ENCODE peak calls at places on chromosomes 11 and 22, in seven cellular contexts. T, J, M, W, X, N and P are unnamed samples. For H3K4me1, the result is how much of the 10 kb centered on the place peaks cover.

GRCh38 chr11:30914143-30914762 is 328.1 kb upstream of the MPPED2 start:
- DNase-seq in N (peak), J (peak), M (no peak), T (peak), W (peak), X (peak), P (no peak)

GRCh38 chr11:75434886-75435570 is 2.0 kb upstream of the KLHL35 start:
- DNase-seq in W (no peak), X (no peak), T (no peak), N (no peak), J (no peak), M (no peak), P (no peak)

GRCh38 chr11:127493330-127493729 is 492.8 kb upstream of the KIRREL3 start:
- DNase-seq in T (peak), N (no peak), W (peak), X (no peak), M (no peak), J (peak), P (no peak)

GRCh38 chr22:41672780-41673509 is 15.7 kb downstream of the SNU13 start:
- DNase-seq in M (no peak), W (peak), J (no peak), N (no peak), X (no peak), T (no peak), P (no peak)

GRCh38 chr11:83249972-83250593 is 36.1 kb downstream of the CCDC90B start:
- DNase-seq in T (peak), M (no peak), N (no peak), J (peak), W (peak), X (no peak), P (no peak)

GRCh38 chr11:65182258-65183170 is 786 bp downstream of the CAPN1 start:
- DNase-seq in T (peak), W (peak), M (no peak), N (peak), J (peak), X (peak), P (no peak)

GRCh38 chr22:25159028-25159427 is 40.6 kb upstream of the CRYBB3 start:
- DNase-seq in J (peak), T (no peak), N (no peak), M (no peak), W (no peak), X (no peak), P (no peak)

GRCh38 chr22:40116496-40117200 is 61.1 kb upstream of the TNRC6B start:
- DNase-seq in X (no peak), N (no peak), W (no peak), T (no peak), J (no peak), M (peak), P (peak)

GRCh38 chr11:5367461-5368074 is 16.0 kb upstream of the OR51M1 start:
- DNase-seq in T (peak), J (peak), N (no peak), X (no peak), W (no peak), M (no peak), P (no peak)

GRCh38 chr11:128018692-128019091 is 568.7 kb downstream of the ETS1 start:
- DNase-seq in W (no peak), J (no peak), M (no peak), X (no peak), T (no peak), N (no peak), P (no peak)

GRCh38 chr11:95790123-95790932 is at the start of gene CEP57:
- DNase-seq in J (peak), W (peak), M (peak), T (peak), X (peak), N (peak), P (peak)

GRCh38 chr11:129204439-129204838 is 12.3 kb upstream of the ARHGAP32 start:
- DNase-seq in T (no peak), N (no peak), J (no peak), M (no peak), W (no peak), X (no peak), P (no peak)

GRCh38 chr11:45818961-45819605 is 14.1 kb downstream of the SLC35C1 start:
- DNase-seq in X (no peak), W (no peak), N (peak), T (no peak), J (no peak), M (no peak), P (no peak)

GRCh38 chr11:113481226-113481625 is 6.0 kb upstream of the DRD2 start:
- DNase-seq in W (no peak), J (no peak), M (no peak), T (no peak), N (no peak), X (no peak), P (no peak)

GRCh38 chr22:49517211-49517610 is 310.5 kb downstream of the BRD1 start:
- DNase-seq in N (no peak), J (no peak), W (no peak), M (no peak), X (no peak), T (no peak), P (no peak)

GRCh38 chr22:24543068-24543675 is 11.8 kb downstream of the GUCD1 start:
- DNase-seq in M (no peak), T (no peak), X (no peak), J (no peak), W (no peak), N (no peak), P (no peak)

GRCh38 chr22:36184433-36185035 is 17.1 kb downstream of the APOL4 start:
- DNase-seq in J (peak), X (no peak), T (peak), W (no peak), N (no peak), M (no peak), P (no peak)

GRCh38 chr22:23718371-23719165 is 27.8 kb downstream of the RGL4 start:
- DNase-seq in T (no peak), J (no peak), M (no peak), W (no peak), N (no peak), X (peak), P (no peak)

GRCh38 chr22:24153353-24153752 is 27.9 kb upstream of the SUSD2 start:
- DNase-seq in T (no peak), M (peak), J (peak), N (no peak), X (no peak), W (peak), P (peak)

GRCh38 chr22:23691748-23692423 is 1.1 kb downstream of the RGL4 start:
- DNase-seq in N (no peak), W (no peak), M (no peak), T (no peak), X (no peak), J (no peak), P (no peak)

GRCh38 chr11:78256962-78257361 is 68.2 kb downstream of the USP35 start:
- DNase-seq in J (peak), M (no peak), W (peak), X (peak), T (peak), N (peak), P (no peak)

GRCh38 chr11:33730716-33731115 is 5.5 kb downstream of the CD59 start:
- DNase-seq in W (no peak), T (no peak), N (no peak), J (no peak), X (no peak), M (no peak), P (no peak)

GRCh38 chr11:102560555-102561011 is 30.0 kb upstream of the MMP7 start:
- DNase-seq in J (peak), M (no peak), T (peak), N (no peak), X (no peak), W (no peak), P (peak)

GRCh38 chr11:93904711-93905110 is 54.3 kb upstream of the VSTM5 start:
- DNase-seq in J (no peak), M (no peak), T (no peak), N (no peak), X (no peak), W (no peak), P (no peak)

GRCh38 chr11:27294654-27295053 is 68.4 kb downstream of the CCDC34 start:
- DNase-seq in J (no peak), W (peak), N (no peak), X (peak), M (no peak), T (no peak), P (no peak)

GRCh38 chr22:49910229-49911155 is 7.7 kb downstream of the ALG12 start:
- DNase-seq in J (no peak), W (no peak), X (no peak), N (peak), T (no peak), M (no peak), P (peak)

GRCh38 chr11:125270711-125271110 is 106.2 kb downstream of the PKNOX2 start:
- DNase-seq in J (peak), T (peak), X (no peak), N (no peak), W (no peak), M (no peak), P (no peak)

GRCh38 chr22:50720301-50720845 is 17.6 kb upstream of the ACR start:
- DNase-seq in T (no peak), M (no peak), X (no peak), W (peak), N (no peak), J (peak), P (no peak)

GRCh38 chr11:86152006-86152862 is 83.3 kb upstream of the PICALM start:
- DNase-seq in M (no peak), N (no peak), J (peak), X (no peak), T (no peak), W (no peak), P (no peak)

GRCh38 chr11:64095286-64095825 is 59.6 kb downstream of the FLRT1 start:
- DNase-seq in J (no peak), X (no peak), W (no peak), T (peak), N (no peak), M (no peak), P (no peak)

GRCh38 chr11:113538801-113539200 is 63.6 kb upstream of the DRD2 start:
- DNase-seq in J (no peak), W (no peak), M (no peak), T (no peak), N (no peak), X (no peak), P (no peak)

DNA sequence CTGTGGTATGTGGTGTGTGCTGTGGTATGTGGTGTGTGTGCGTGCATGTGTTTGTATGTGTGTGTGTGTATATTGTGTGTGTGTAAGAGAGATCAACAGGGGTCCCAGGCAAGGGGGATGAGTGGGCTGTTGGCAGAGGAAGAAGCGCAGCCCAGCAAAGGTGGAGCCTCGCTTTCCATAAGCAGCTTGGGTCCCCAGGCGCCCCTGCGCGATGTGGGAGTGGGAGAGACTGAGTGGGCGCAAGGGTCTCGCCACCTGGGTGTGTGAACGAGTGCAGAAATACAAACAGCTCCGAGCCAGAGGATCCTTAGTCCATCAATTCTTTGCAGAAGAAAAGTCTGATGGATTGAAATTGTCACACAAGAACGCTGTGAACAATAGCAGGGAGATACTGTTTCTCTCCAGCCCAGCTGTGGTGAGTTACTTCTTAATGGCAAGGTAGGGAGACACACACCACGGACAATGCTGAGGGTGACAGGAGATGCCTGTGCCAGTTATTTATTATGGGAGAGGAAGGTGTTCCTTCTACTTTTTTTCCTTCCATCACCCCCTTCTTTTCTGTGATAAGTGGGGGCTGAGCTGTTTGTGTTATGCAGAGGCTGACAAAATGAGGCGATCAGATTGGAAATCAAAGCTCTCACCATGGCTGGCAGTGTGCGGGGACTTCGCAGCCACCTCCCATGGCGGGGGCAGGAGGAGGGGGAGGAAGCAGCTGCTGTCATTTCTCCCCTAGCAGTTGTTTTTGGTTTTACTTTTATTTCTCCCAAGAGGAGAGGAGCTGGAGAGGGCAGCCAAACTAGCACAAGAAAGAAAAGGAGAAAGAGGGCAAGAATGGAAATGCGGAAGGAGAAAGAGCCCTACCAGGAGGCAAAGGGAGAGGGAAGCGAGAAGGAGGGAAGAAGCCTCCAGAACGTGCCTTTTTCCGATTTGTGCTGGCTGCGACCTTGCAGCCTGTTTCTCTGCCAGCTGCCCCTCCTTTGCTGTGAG is 755.7 kb downstream of the NTM start:
- DNase-seq in N (no peak), M (no peak), T (peak), X (no peak), W (no peak), J (peak), P (no peak)
- H3K4me3 ChIP-seq in N (peak), M (no peak), T (peak), X (peak), W (no peak), J (no peak), P (peak)

DNA sequence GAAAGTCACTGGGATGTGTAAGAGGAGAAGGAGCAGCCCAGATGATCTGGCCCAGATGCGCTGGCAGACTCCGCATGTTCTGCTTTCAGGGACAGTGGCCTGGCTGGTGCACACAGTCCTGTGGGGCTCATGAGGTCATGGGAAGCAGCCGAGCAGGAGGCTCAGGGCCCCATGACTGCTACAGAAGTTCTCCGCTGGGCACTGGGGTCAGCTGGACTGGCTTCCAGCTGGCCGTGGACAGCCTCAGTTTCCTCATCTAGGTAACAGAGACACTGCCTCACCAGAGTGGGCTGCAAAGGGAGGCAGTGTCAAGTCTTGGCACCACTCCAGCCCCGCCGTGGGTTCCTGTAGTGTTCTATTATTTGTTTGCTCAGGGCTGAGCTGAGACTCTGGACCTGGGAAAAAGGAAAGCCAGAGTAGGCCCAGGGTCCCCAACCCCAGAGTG is 45.1 kb downstream of the MED15 start:
- DNase-seq in T (peak), X (peak), M (no peak), N (peak), J (peak), W (peak), P (no peak)
- H3K27ac ChIP-seq in T (peak), X (peak), M (peak), N (peak), J (peak), W (peak), P (peak)

DNA sequence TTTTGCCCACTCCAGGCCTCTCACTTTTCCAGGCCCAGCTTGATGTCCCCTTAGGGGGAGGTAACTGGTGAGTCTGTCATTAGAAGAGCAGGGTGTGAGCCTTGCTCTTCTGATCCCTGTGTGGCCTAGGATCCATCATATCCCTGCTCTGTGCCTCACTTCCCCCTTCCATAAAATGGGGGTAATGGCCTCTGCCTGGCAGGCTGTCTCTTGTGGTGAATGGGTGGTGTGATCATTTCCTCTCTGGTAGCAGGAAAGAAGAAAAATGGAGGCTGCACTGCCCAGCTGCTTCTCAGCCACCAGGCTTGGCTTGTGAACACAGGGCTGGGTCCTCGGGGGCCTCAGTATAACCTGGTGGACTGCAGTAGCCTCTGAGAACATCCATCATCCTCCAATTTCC is 5.6 kb downstream of the ARHGEF17 start:
- DNase-seq in N (no peak), T (no peak), X (no peak), M (no peak), J (no peak), W (no peak), P (no peak)
- H3K4me1 ChIP-seq in N (under half), T (under half), X (under half), M (under half), J (half or more), W (half or more), P (under half)

GRCh38 chr22:17260950-17261349 is 41.7 kb upstream of the ADA2 start:
- DNase-seq in N (no peak), T (no peak), X (no peak), J (no peak), W (peak), M (no peak), P (no peak)
- H3K4me3 ChIP-seq in N (no peak), T (no peak), X (no peak), J (no peak), W (no peak), M (no peak), P (no peak)

DNA sequence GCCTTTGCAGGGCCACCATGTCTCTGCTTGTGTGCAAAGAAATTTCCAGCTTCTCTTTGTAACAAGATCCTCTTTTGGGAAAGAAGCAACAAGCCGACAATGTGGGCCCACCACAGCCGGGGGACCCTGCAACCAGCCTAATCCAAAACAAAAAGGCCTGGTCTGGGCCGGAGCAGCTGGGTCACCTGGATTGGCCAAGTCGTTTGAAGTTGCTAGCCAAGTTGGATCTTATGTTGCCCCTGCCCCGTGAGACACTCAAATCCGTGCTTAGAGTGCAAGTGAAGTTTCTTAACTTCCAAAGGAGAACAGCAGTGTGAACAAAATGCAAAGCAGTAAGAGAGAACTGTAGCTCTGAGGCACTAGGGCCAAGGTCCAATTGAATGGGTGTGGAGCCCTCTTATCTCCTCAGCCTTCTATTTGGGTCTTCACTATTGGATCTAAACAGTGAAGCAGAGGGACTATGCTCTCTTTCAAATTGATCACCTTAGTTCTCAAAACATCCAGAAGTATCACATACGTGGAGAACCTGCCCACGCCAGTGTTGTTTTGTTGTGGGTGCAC is 49.7 kb downstream of the C22orf31 start:
- DNase-seq in X (peak), W (no peak), M (no peak), J (no peak), T (no peak), N (no peak), P (no peak)
- H3K27ac ChIP-seq in X (peak), W (peak), M (no peak), J (peak), T (no peak), N (peak), P (no peak)

DNA sequence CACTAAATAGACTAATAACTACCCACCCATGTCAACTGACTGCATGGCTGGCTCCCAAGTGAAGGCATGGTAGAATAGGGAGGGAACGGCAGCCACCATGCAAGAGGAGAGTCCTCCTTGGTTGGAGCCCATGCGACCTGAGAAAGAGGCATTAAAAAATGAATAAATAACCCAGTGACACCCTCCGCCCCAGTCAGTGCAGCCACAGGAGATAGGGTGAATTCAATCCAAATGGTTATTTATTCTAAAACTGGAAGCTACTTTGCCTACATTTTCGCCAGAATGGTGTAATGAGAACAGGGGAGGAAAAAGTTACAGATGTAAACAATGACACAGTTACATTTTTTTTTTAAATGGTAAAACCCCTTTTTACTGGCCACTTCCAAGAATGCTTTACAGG is 4.9 kb downstream of the GNG3 start:
- DNase-seq in M (no peak), W (no peak), J (no peak), X (no peak), T (no peak), N (peak), P (no peak)
- H3K4me1 ChIP-seq in M (under half), W (under half), J (under half), X (under half), T (under half), N (under half), P (half or more)